ENCODE peak calls at places on chromosomes 11 and 22, in five cellular contexts. One of them, this sample, is unnamed.

GRCh38 chr11:123434262-123434661 is 4.2 kb downstream of the GRAMD1B start:
- DNase-seq in HTR-8/SVneo: no peak
- DNase-seq in islet precursor cell: peak
- DNase-seq in NCI-H187: no peak
- DNase-seq in right lobe of liver: no peak
- DNase-seq in this sample: no peak

GRCh38 chr11:10294289-10294953 is 402 bp upstream of the SBF2 start:
- DNase-seq in right lobe of liver: peak
- DNase-seq in HTR-8/SVneo: no peak
- DNase-seq in NCI-H187: no peak
- DNase-seq in islet precursor cell: peak
- DNase-seq in this sample: peak

GRCh38 chr11:468493-468892 is 18.4 kb downstream of the PTDSS2 start:
- DNase-seq in islet precursor cell: no peak
- DNase-seq in HTR-8/SVneo: no peak
- DNase-seq in NCI-H187: no peak
- DNase-seq in right lobe of liver: no peak
- DNase-seq in this sample: no peak

GRCh38 chr11:42707541-42707940 is 604.3 kb upstream of the API5 start:
- DNase-seq in NCI-H187: no peak
- DNase-seq in right lobe of liver: no peak
- DNase-seq in islet precursor cell: no peak
- DNase-seq in HTR-8/SVneo: no peak
- DNase-seq in this sample: no peak

GRCh38 chr11:63612181-63612580 is 2.1 kb downstream of the PLAAT3 start:
- DNase-seq in right lobe of liver: no peak
- DNase-seq in NCI-H187: no peak
- DNase-seq in islet precursor cell: no peak
- DNase-seq in HTR-8/SVneo: no peak
- DNase-seq in this sample: no peak

GRCh38 chr22:39178206-39179111 is 26.0 kb upstream of the CBX7 start:
- DNase-seq in right lobe of liver: no peak
- DNase-seq in NCI-H187: no peak
- DNase-seq in HTR-8/SVneo: no peak
- DNase-seq in islet precursor cell: no peak
- DNase-seq in this sample: no peak

GRCh38 chr22:32830957-32831356 is 29.5 kb downstream of the TIMP3 start:
- DNase-seq in NCI-H187: no peak
- DNase-seq in islet precursor cell: no peak
- DNase-seq in right lobe of liver: no peak
- DNase-seq in HTR-8/SVneo: no peak
- DNase-seq in this sample: no peak

GRCh38 chr11:19380375-19380774 is 139.6 kb upstream of the E2F8 start:
- DNase-seq in HTR-8/SVneo: peak
- DNase-seq in islet precursor cell: peak
- DNase-seq in NCI-H187: no peak
- DNase-seq in right lobe of liver: no peak
- DNase-seq in this sample: no peak

GRCh38 chr11:117194267-117194666 is 4.9 kb upstream of the TAGLN start:
- DNase-seq in NCI-H187: no peak
- DNase-seq in right lobe of liver: peak
- DNase-seq in HTR-8/SVneo: no peak
- DNase-seq in islet precursor cell: no peak
- DNase-seq in this sample: no peak

GRCh38 chr22:48146426-48146825 is 1384.0 kb downstream of the TBC1D22A start:
- DNase-seq in HTR-8/SVneo: no peak
- DNase-seq in right lobe of liver: no peak
- DNase-seq in NCI-H187: no peak
- DNase-seq in islet precursor cell: no peak
- DNase-seq in this sample: no peak

GRCh38 chr11:27459191-27459590 is 13.4 kb downstream of the LGR4 start:
- DNase-seq in HTR-8/SVneo: no peak
- DNase-seq in right lobe of liver: no peak
- DNase-seq in islet precursor cell: no peak
- DNase-seq in NCI-H187: no peak
- DNase-seq in this sample: no peak

GRCh38 chr11:17952487-17952886 is 60.4 kb downstream of the SERGEF start:
- DNase-seq in right lobe of liver: no peak
- DNase-seq in NCI-H187: no peak
- DNase-seq in islet precursor cell: no peak
- DNase-seq in HTR-8/SVneo: no peak
- DNase-seq in this sample: no peak

GRCh38 chr22:41532908-41533825 is 11.1 kb downstream of the POLR3H start:
- DNase-seq in islet precursor cell: peak
- DNase-seq in right lobe of liver: no peak
- DNase-seq in HTR-8/SVneo: peak
- DNase-seq in NCI-H187: no peak
- DNase-seq in this sample: peak

GRCh38 chr22:43861529-43861928 is 784 bp downstream of the SULT4A1 start:
- DNase-seq in right lobe of liver: peak
- DNase-seq in NCI-H187: no peak
- DNase-seq in islet precursor cell: no peak
- DNase-seq in HTR-8/SVneo: no peak
- DNase-seq in this sample: no peak

GRCh38 chr22:41028841-41029240 is 63.6 kb upstream of the EP300 start:
- DNase-seq in islet precursor cell: no peak
- DNase-seq in right lobe of liver: no peak
- DNase-seq in NCI-H187: no peak
- DNase-seq in HTR-8/SVneo: peak
- DNase-seq in this sample: no peak

GRCh38 chr11:120024586-120024985 is 113.3 kb downstream of the TRIM29 start:
- DNase-seq in HTR-8/SVneo: no peak
- DNase-seq in right lobe of liver: no peak
- DNase-seq in NCI-H187: no peak
- DNase-seq in islet precursor cell: no peak
- DNase-seq in this sample: no peak

GRCh38 chr22:48886604-48887393 is 940.9 kb downstream of the BRD1 start:
- DNase-seq in islet precursor cell: peak
- DNase-seq in NCI-H187: no peak
- DNase-seq in right lobe of liver: peak
- DNase-seq in HTR-8/SVneo: no peak
- DNase-seq in this sample: no peak

GRCh38 chr11:33616552-33616951 is 84.1 kb downstream of the C11orf91 start:
- DNase-seq in islet precursor cell: no peak
- DNase-seq in right lobe of liver: no peak
- DNase-seq in HTR-8/SVneo: no peak
- DNase-seq in NCI-H187: no peak
- DNase-seq in this sample: no peak

GRCh38 chr11:76752321-76753175 is 30.6 kb upstream of the TSKU start:
- DNase-seq in right lobe of liver: no peak
- DNase-seq in NCI-H187: no peak
- DNase-seq in HTR-8/SVneo: no peak
- DNase-seq in islet precursor cell: no peak
- DNase-seq in this sample: no peak